ENCODE peak calls at places on chromosomes 13 and 19, in six cellular contexts. H is GM23338, C is HCT116, P is vagina, A is H1, B is Panc1. Q is an unnamed sample.
A peak's percentile ranks its signal among the peaks of the same experiment; 100 is the strongest.

GRCh38 chr13:107079423-107080099 is 511.6 kb upstream of the ARGLU1 start:
- DNase-seq in H (no peak), P (no peak), A (no peak), C (no peak), B (no peak), Q (no peak)

GRCh38 chr19:6392219-6393073 is 518 bp downstream of the GTF2F1 start:
- DNase-seq in A (no peak), P (no peak), H (peak; percentile 20), C (no peak), B (no peak), Q (no peak)

GRCh38 chr13:112629161-112629560 is 41.2 kb upstream of the TUBGCP3 start:
- DNase-seq in A (no peak), H (no peak), P (no peak), C (no peak), B (no peak), Q (no peak)

GRCh38 chr13:50357136-50357535 is 341.9 kb downstream of the KCNRG start:
- DNase-seq in C (no peak), B (no peak), H (no peak), A (no peak), P (no peak), Q (no peak)

GRCh38 chr19:56253737-56254136 is 18.8 kb upstream of the EDDM13 start:
- DNase-seq in A (no peak), B (peak; percentile 18), P (no peak), H (peak; percentile 46), C (peak; percentile 41), Q (no peak)

GRCh38 chr13:106246237-106246636 is 289.2 kb downstream of the EFNB2 start:
- DNase-seq in C (no peak), B (no peak), P (no peak), A (no peak), H (peak; percentile 35), Q (no peak)

GRCh38 chr19:18112989-18113478 is 15.5 kb downstream of the MAST3 start:
- DNase-seq in H (peak; percentile 94), B (no peak), P (no peak), A (peak; percentile 97), C (peak; percentile 51), Q (peak; percentile 85)

GRCh38 chr19:35120898-35121297 is 5.3 kb downstream of the FXYD3 start:
- DNase-seq in A (no peak), B (no peak), C (no peak), P (no peak), H (no peak), Q (no peak)

GRCh38 chr13:98509271-98510155 is 67.4 kb downstream of the STK24 start:
- DNase-seq in B (no peak), C (peak; percentile 63), A (no peak), H (no peak), P (no peak), Q (no peak)

GRCh38 chr13:44874886-44875630 is 114.2 kb downstream of the NUFIP1 start:
- DNase-seq in H (no peak), B (no peak), A (no peak), P (no peak), C (no peak), Q (no peak)

DNA sequence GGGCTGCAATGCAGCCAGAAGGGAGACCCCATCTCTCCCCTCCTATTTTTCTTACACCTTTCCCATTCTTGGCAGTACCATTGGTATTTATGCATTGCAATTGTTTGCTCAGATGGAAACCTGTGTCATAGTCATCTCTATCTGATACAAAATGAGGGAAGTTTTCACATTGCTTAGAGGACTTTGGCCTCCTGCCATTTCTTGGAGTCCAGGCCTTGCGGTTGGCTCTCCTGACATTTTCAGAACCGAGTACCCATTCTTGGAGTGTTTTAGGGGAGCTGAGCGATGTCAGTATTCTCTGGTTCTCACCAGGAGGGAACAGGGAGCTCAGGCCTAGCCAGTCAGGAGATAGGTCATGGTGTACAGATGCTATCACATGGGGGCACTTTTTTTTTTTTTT is 1.5 kb downstream of the SIN3B start:
- DNase-seq in P (no peak), A (no peak), H (no peak), B (no peak), C (no peak), Q (no peak)
- H3K4me3 ChIP-seq in P (peak overlapping the region; percentile 92), A (no peak overlapping the region), H (peak overlapping the region; percentile 96), B (no peak overlapping the region), C (peak overlapping the region; percentile 79), Q (peak overlapping the region; percentile 94)

GRCh38 chr19:29658221-29658991 is 6.9 kb upstream of the PLEKHF1 start:
- DNase-seq in P (no peak), H (no peak), A (no peak), C (no peak), B (no peak), Q (no peak)
- TF ChIP-seq POLR2AphosphoS5 in P (no peak), H (no peak), A (no peak), C (no peak), B (no peak), Q (no peak)

GRCh38 chr19:5134683-5135082 is 165.8 kb downstream of the KDM4B start:
- DNase-seq in B (no peak), A (no peak), C (no peak), P (no peak), H (no peak), Q (no peak)
- H3K4me3 ChIP-seq in B (no peak overlapping the region), A (no peak overlapping the region), C (no peak overlapping the region), P (no peak overlapping the region), H (no peak overlapping the region), Q (no peak overlapping the region)

DNA sequence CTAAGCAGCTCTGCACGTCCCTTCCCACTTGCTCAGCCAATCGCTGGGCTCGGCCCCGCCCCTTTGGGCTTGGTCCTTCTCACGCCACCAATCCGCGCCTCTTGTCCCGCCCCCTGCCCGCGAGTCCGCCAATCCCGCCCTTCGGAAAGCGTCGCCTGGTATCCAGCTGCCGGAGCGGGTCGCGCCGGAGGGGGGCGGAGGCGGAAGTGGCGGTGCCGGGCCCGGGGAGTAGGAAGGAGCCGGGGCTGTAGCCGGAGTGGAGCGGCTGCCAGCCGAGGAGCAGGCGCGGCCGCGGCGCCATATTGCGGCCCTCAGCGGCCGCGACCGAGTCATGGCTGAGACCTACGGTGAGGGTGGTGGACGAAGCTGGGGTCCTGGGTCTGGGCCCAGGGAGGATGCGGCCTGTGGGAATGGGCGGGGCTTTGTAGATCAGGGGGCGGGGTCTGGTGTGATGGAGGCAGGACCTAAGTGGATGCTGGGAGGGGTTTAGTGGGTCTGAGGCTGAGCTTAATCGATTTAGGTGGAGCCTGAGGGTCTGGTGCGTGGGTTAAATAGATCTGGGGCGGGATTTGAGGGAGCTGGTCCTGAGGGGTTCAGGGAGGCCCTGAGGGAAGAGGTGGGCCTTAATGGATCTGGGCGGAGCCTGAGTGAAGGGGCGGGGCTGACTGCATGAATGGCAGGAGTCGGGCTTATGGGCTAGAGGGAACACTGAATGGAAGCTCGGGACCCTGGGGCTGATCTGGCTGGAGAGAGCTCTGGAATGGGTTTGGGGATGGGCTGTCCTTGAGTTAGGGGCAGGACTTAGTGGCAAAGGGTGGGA is at the start of gene RAB4B:
- DNase-seq in C (peak; percentile 99), H (peak; percentile 100), A (peak; percentile 100), P (peak; percentile 99), B (peak; percentile 83), Q (peak; percentile 100)
- TF ChIP-seq POLR2AphosphoS5 in C (no peak), H (peak; percentile 25), A (no peak), P (no peak), B (peak; percentile 48), Q (peak; percentile 89)